ENCODE peak calls at places on chromosomes 6 and 20, in eight cellular contexts. One of them, this sample, is unnamed.
A peak's percentile ranks its signal among the peaks of the same experiment; 100 is the strongest.

GRCh38 chr6:47917202-47917601 is 135.4 kb downstream of the OPN5 start:
- ATAC-seq in GM12878: no peak
- ATAC-seq in K562: no peak
- ATAC-seq in GM23338: no peak
- ATAC-seq in upper lobe of left lung: no peak
- ATAC-seq in Panc1: no peak
- ATAC-seq in HepG2: no peak
- ATAC-seq in HCT116: no peak
- ATAC-seq in this sample: no peak

GRCh38 chr6:89406157-89406556 is 5.9 kb downstream of the RRAGD start:
- ATAC-seq in K562: no peak
- ATAC-seq in Panc1: no peak
- ATAC-seq in upper lobe of left lung: peak; percentile 19
- ATAC-seq in GM12878: peak; percentile 6
- ATAC-seq in GM23338: peak; percentile 7
- ATAC-seq in HCT116: no peak
- ATAC-seq in HepG2: no peak
- ATAC-seq in this sample: no peak

GRCh38 chr6:76684881-76685280 is 612.4 kb upstream of the IMPG1 start:
- ATAC-seq in HepG2: peak; percentile 70
- ATAC-seq in GM12878: no peak
- ATAC-seq in K562: no peak
- ATAC-seq in upper lobe of left lung: no peak
- ATAC-seq in HCT116: peak; percentile 53
- ATAC-seq in GM23338: peak; percentile 94
- ATAC-seq in Panc1: no peak
- ATAC-seq in this sample: no peak

GRCh38 chr20:40532103-40532502 is 156.9 kb downstream of the MAFB start:
- ATAC-seq in GM12878: no peak
- ATAC-seq in upper lobe of left lung: no peak
- ATAC-seq in HepG2: no peak
- ATAC-seq in K562: peak; percentile 66
- ATAC-seq in GM23338: peak; percentile 52
- ATAC-seq in HCT116: peak; percentile 59
- ATAC-seq in Panc1: no peak
- ATAC-seq in this sample: no peak

GRCh38 chr6:157285422-157285779 is 37.9 kb downstream of the TMEM242 start:
- ATAC-seq in GM12878: no peak
- ATAC-seq in Panc1: no peak
- ATAC-seq in K562: no peak
- ATAC-seq in HCT116: no peak
- ATAC-seq in HepG2: no peak
- ATAC-seq in upper lobe of left lung: no peak
- ATAC-seq in GM23338: no peak
- ATAC-seq in this sample: no peak

GRCh38 chr20:58554541-58554940 is 39.3 kb upstream of the APCDD1L start:
- ATAC-seq in GM23338: no peak
- ATAC-seq in Panc1: no peak
- ATAC-seq in HCT116: no peak
- ATAC-seq in HepG2: no peak
- ATAC-seq in K562: no peak
- ATAC-seq in GM12878: no peak
- ATAC-seq in upper lobe of left lung: no peak
- ATAC-seq in this sample: no peak

GRCh38 chr6:38110407-38111025 is 291.0 kb downstream of the ZFAND3 start:
- ATAC-seq in HepG2: no peak
- ATAC-seq in upper lobe of left lung: peak; percentile 23
- ATAC-seq in HCT116: no peak
- ATAC-seq in Panc1: no peak
- ATAC-seq in K562: no peak
- ATAC-seq in GM12878: no peak
- ATAC-seq in GM23338: no peak
- ATAC-seq in this sample: no peak

GRCh38 chr6:54800201-54800600 is 46.4 kb upstream of the FAM83B start:
- ATAC-seq in GM12878: no peak
- ATAC-seq in HCT116: no peak
- ATAC-seq in HepG2: no peak
- ATAC-seq in K562: no peak
- ATAC-seq in upper lobe of left lung: no peak
- ATAC-seq in GM23338: no peak
- ATAC-seq in Panc1: no peak
- ATAC-seq in this sample: no peak

GRCh38 chr6:71420693-71421328 is 132.2 kb downstream of the OGFRL1 start:
- ATAC-seq in HCT116: no peak
- ATAC-seq in K562: no peak
- ATAC-seq in Panc1: peak; percentile 96
- ATAC-seq in GM12878: no peak
- ATAC-seq in HepG2: no peak
- ATAC-seq in GM23338: peak; percentile 97
- ATAC-seq in upper lobe of left lung: peak; percentile 99
- ATAC-seq in this sample: peak; percentile 99

GRCh38 chr20:4989570-4989969 is 11.7 kb downstream of the SLC23A2 start:
- ATAC-seq in HepG2: no peak
- ATAC-seq in GM23338: peak; percentile 35
- ATAC-seq in upper lobe of left lung: no peak
- ATAC-seq in Panc1: no peak
- ATAC-seq in GM12878: peak; percentile 52
- ATAC-seq in HCT116: no peak
- ATAC-seq in K562: no peak
- ATAC-seq in this sample: no peak

GRCh38 chr6:109318328-109318876 is 63.9 kb downstream of the CD164 start:
- ATAC-seq in HepG2: peak; percentile 99
- ATAC-seq in K562: peak; percentile 32
- ATAC-seq in GM23338: peak; percentile 32
- ATAC-seq in HCT116: no peak
- ATAC-seq in GM12878: no peak
- ATAC-seq in Panc1: peak; percentile 67
- ATAC-seq in upper lobe of left lung: no peak
- ATAC-seq in this sample: no peak

GRCh38 chr6:156887623-156888269 is 110.6 kb downstream of the ARID1B start:
- ATAC-seq in K562: peak; percentile 71
- ATAC-seq in HCT116: no peak
- ATAC-seq in GM12878: no peak
- ATAC-seq in upper lobe of left lung: no peak
- ATAC-seq in Panc1: no peak
- ATAC-seq in HepG2: no peak
- ATAC-seq in GM23338: no peak
- ATAC-seq in this sample: no peak

DNA sequence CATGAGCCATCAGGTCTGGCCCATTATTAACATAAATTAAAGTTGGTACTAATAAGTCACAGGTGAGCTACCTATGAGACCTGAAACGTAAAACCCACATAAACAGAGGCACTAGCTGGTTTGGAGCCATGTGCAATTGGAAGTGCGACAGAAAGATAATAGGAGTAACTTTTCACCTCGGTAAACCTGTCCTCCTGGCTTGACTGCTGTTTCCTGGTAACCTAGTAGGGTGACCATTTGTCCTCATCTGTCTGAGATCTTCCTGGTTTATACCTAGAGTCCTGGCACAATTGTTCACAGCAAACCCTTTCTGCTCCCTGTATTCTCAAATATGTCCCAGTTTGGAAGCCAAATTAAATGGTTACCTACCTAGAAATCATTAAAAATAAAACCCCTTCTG is 7.4 kb downstream of the TBC1D20 start:
- ATAC-seq in HCT116: no peak
- ATAC-seq in upper lobe of left lung: no peak
- ATAC-seq in HepG2: no peak
- ATAC-seq in Panc1: no peak
- ATAC-seq in K562: no peak
- ATAC-seq in GM12878: no peak
- ATAC-seq in GM23338: no peak
- ATAC-seq in this sample: no peak
- TF ChIP-seq POLR2AphosphoS5 in HCT116: no peak
- TF ChIP-seq POLR2AphosphoS5 in upper lobe of left lung: no peak
- TF ChIP-seq POLR2AphosphoS5 in HepG2: no peak
- TF ChIP-seq POLR2AphosphoS5 in Panc1: no peak
- TF ChIP-seq POLR2AphosphoS5 in K562: no peak
- TF ChIP-seq POLR2AphosphoS5 in GM12878: no peak
- TF ChIP-seq POLR2AphosphoS5 in GM23338: no peak
- TF ChIP-seq POLR2AphosphoS5 in this sample: no peak

GRCh38 chr20:32330555-32330897 is 27.6 kb upstream of the ASXL1 start:
- ATAC-seq in GM23338: no peak
- ATAC-seq in HepG2: no peak
- ATAC-seq in upper lobe of left lung: no peak
- ATAC-seq in Panc1: no peak
- ATAC-seq in GM12878: no peak
- ATAC-seq in HCT116: no peak
- ATAC-seq in K562: no peak
- ATAC-seq in this sample: no peak

GRCh38 chr20:32325706-32326506 is 32.2 kb upstream of the ASXL1 start:
- ATAC-seq in K562: peak; percentile 88
- ATAC-seq in HepG2: peak; percentile 84
- ATAC-seq in GM12878: no peak
- ATAC-seq in Panc1: peak; percentile 98
- ATAC-seq in upper lobe of left lung: no peak
- ATAC-seq in HCT116: peak; percentile 91
- ATAC-seq in GM23338: no peak
- ATAC-seq in this sample: no peak

GRCh38 chr20:32326507-32326851 is 31.7 kb upstream of the ASXL1 start:
- ATAC-seq in upper lobe of left lung: no peak
- ATAC-seq in HepG2: peak; percentile 80
- ATAC-seq in K562: peak; percentile 70
- ATAC-seq in HCT116: peak; percentile 15
- ATAC-seq in GM12878: no peak
- ATAC-seq in GM23338: no peak
- ATAC-seq in Panc1: peak; percentile 42
- ATAC-seq in this sample: no peak

GRCh38 chr20:32329817-32330554 is 28.1 kb upstream of the ASXL1 start:
- ATAC-seq in HCT116: no peak
- ATAC-seq in HepG2: peak; percentile 50
- ATAC-seq in GM12878: no peak
- ATAC-seq in GM23338: no peak
- ATAC-seq in K562: no peak
- ATAC-seq in Panc1: no peak
- ATAC-seq in upper lobe of left lung: no peak
- ATAC-seq in this sample: no peak

GRCh38 chr20:32327087-32327681 is 30.9 kb upstream of the ASXL1 start:
- ATAC-seq in HCT116: no peak
- ATAC-seq in GM23338: no peak
- ATAC-seq in K562: peak; percentile 58
- ATAC-seq in upper lobe of left lung: no peak
- ATAC-seq in HepG2: no peak
- ATAC-seq in GM12878: no peak
- ATAC-seq in Panc1: no peak
- ATAC-seq in this sample: no peak
- TF ChIP-seq POLR2AphosphoS5 in HCT116: no peak
- TF ChIP-seq POLR2AphosphoS5 in GM23338: no peak
- TF ChIP-seq POLR2AphosphoS5 in K562: no peak
- TF ChIP-seq POLR2AphosphoS5 in upper lobe of left lung: no peak
- TF ChIP-seq POLR2AphosphoS5 in HepG2: no peak
- TF ChIP-seq POLR2AphosphoS5 in GM12878: no peak
- TF ChIP-seq POLR2AphosphoS5 in Panc1: no peak
- TF ChIP-seq POLR2AphosphoS5 in this sample: no peak

DNA sequence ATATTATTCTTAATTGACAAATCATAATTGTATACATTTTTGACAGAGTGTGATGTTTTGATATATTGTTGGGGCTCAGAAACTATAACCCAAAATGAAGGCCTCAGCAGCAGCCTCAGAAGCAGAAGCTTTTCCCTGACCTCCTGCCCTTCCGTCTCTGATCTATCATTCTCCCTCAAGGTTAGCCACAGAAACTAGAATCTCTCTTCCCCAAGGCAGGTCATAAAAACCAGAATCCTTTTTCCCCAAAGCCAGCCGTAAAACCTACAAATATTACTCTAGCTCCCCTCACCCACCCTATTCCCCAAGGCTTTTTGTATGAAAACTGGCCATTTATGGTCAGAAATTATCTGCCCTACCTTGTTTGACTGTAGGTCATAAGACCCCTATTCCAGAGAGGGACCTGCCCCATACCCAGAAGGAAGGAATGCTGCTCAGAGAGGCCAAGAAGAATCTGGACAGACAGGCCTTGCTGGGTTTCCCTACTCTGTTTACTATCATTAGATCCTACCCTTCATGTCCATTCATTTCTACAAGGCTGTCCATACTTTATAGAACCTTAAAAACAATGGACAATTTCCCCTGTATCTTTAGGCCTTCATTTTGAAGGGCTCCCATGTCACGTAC is 14.5 kb downstream of the OR2B2 start:
- ATAC-seq in GM12878: no peak
- ATAC-seq in HepG2: no peak
- ATAC-seq in GM23338: no peak
- ATAC-seq in K562: no peak
- ATAC-seq in HCT116: no peak
- ATAC-seq in Panc1: no peak
- ATAC-seq in upper lobe of left lung: no peak
- ATAC-seq in this sample: no peak
- TF ChIP-seq POLR2AphosphoS5 in GM12878: no peak
- TF ChIP-seq POLR2AphosphoS5 in HepG2: no peak
- TF ChIP-seq POLR2AphosphoS5 in GM23338: no peak
- TF ChIP-seq POLR2AphosphoS5 in K562: peak; percentile 43
- TF ChIP-seq POLR2AphosphoS5 in HCT116: no peak
- TF ChIP-seq POLR2AphosphoS5 in Panc1: no peak
- TF ChIP-seq POLR2AphosphoS5 in upper lobe of left lung: no peak
- TF ChIP-seq POLR2AphosphoS5 in this sample: no peak

GRCh38 chr6:45423901-45424627 is 46.3 kb upstream of the SUPT3H start:
- ATAC-seq in HCT116: no peak
- ATAC-seq in Panc1: no peak
- ATAC-seq in GM23338: peak; percentile 26
- ATAC-seq in HepG2: peak; percentile 13
- ATAC-seq in GM12878: peak; percentile 36
- ATAC-seq in K562: no peak
- ATAC-seq in upper lobe of left lung: peak; percentile 35
- ATAC-seq in this sample: no peak
- TF ChIP-seq POLR2AphosphoS5 in HCT116: no peak
- TF ChIP-seq POLR2AphosphoS5 in Panc1: no peak
- TF ChIP-seq POLR2AphosphoS5 in GM23338: no peak
- TF ChIP-seq POLR2AphosphoS5 in HepG2: no peak
- TF ChIP-seq POLR2AphosphoS5 in GM12878: no peak
- TF ChIP-seq POLR2AphosphoS5 in K562: no peak
- TF ChIP-seq POLR2AphosphoS5 in upper lobe of left lung: no peak
- TF ChIP-seq POLR2AphosphoS5 in this sample: no peak